ENCODE peak calls at places on chromosomes 12 and 14, in eight cellular contexts. N is AG04450, A is GM23338, S is MM.1S, V is lower lobe of right lung, M is retinal pigment epithelial cell, J is fibroblast of mammary gland, T is uterus. F is an unnamed sample.

GRCh38 chr14:23297878-23298277 is 4.8 kb downstream of the PPP1R3E start:
- DNase-seq in M (no peak), V (no peak), A (no peak), T (no peak), N (no peak), J (no peak), S (no peak), F (no peak)

GRCh38 chr12:57242329-57242690 is 8.7 kb downstream of the STAC3 start:
- DNase-seq in J (no peak), N (no peak), V (no peak), A (no peak), M (no peak), S (no peak), T (no peak), F (no peak)

GRCh38 chr14:31582286-31582691 is 21.1 kb downstream of the NUBPL start:
- DNase-seq in J (peak), S (no peak), M (peak), N (peak), A (no peak), V (no peak), T (peak), F (no peak)

GRCh38 chr12:1562813-1563412 is 31.5 kb downstream of the FBXL14 start:
- DNase-seq in V (no peak), A (no peak), S (no peak), M (no peak), T (no peak), J (no peak), N (no peak), F (no peak)

GRCh38 chr12:106632797-106633450 is 50.1 kb downstream of the RFX4 start:
- DNase-seq in S (no peak), V (no peak), J (no peak), N (no peak), T (no peak), A (no peak), M (no peak), F (no peak)

GRCh38 chr12:93292731-93293566 is 84.8 kb upstream of the NUDT4 start:
- DNase-seq in M (peak), S (no peak), T (no peak), N (no peak), V (no peak), A (no peak), J (no peak), F (no peak)

GRCh38 chr14:72907886-72908285 is 14.0 kb upstream of the DPF3 start:
- DNase-seq in V (no peak), T (no peak), A (no peak), M (no peak), J (peak), N (no peak), S (no peak), F (no peak)

GRCh38 chr14:75454963-75455546 is 27.2 kb downstream of the JDP2 start:
- DNase-seq in S (no peak), V (peak), M (peak), T (peak), J (peak), A (no peak), N (no peak), F (peak)

GRCh38 chr12:113453330-113453729 is 18.3 kb downstream of the LHX5 start:
- DNase-seq in T (no peak), S (no peak), J (no peak), A (peak), V (no peak), N (no peak), M (no peak), F (no peak)

GRCh38 chr12:104710940-104711725 is 247.0 kb downstream of the SLC41A2 start:
- DNase-seq in T (no peak), J (peak), S (no peak), A (no peak), V (no peak), M (no peak), N (peak), F (no peak)

GRCh38 chr12:49733219-49734017 is 7.9 kb upstream of the TMBIM6 start:
- DNase-seq in V (no peak), J (no peak), M (no peak), T (no peak), A (peak), N (no peak), S (no peak), F (no peak)

GRCh38 chr14:34231626-34232025 is 230.4 kb downstream of the SPTSSA start:
- DNase-seq in J (no peak), T (no peak), V (no peak), M (no peak), A (no peak), N (no peak), S (no peak), F (no peak)

GRCh38 chr12:5434647-5434968 is 2.7 kb downstream of the NTF3 start:
- DNase-seq in V (no peak), M (no peak), S (no peak), N (no peak), A (no peak), J (no peak), T (no peak), F (no peak)

GRCh38 chr12:72523754-72524153 is 251.6 kb downstream of the TRHDE start:
- DNase-seq in S (no peak), A (no peak), T (no peak), M (no peak), J (no peak), N (no peak), V (no peak), F (no peak)

GRCh38 chr12:112928978-112929377 is 9.3 kb upstream of the OAS3 start:
- DNase-seq in T (no peak), S (no peak), V (no peak), A (peak), N (no peak), M (no peak), J (no peak), F (peak)

GRCh38 chr12:57240926-57241555 is 9.9 kb downstream of the STAC3 start:
- DNase-seq in M (no peak), T (no peak), N (no peak), A (peak), J (no peak), V (no peak), S (no peak), F (no peak)

GRCh38 chr14:81980601-81981310 is 447.1 kb upstream of the SEL1L start:
- DNase-seq in M (no peak), T (no peak), A (no peak), V (no peak), N (no peak), J (no peak), S (no peak), F (no peak)

GRCh38 chr14:29925106-29925722 is 2.4 kb downstream of the PRKD1 start:
- DNase-seq in T (no peak), V (no peak), M (no peak), S (no peak), A (peak), J (peak), N (peak), F (no peak)

GRCh38 chr14:29925736-29926135 is 1.9 kb downstream of the PRKD1 start:
- DNase-seq in N (no peak), S (no peak), J (peak), V (no peak), T (no peak), A (no peak), M (no peak), F (no peak)

GRCh38 chr14:29919845-29920244 is 7.8 kb downstream of the PRKD1 start:
- DNase-seq in S (no peak), M (no peak), V (no peak), N (no peak), A (no peak), T (no peak), J (no peak), F (no peak)
- TF ChIP-seq CTCF in S (no peak), M (no peak), V (no peak), N (no peak), A (no peak), T (no peak), J (no peak), F (no peak)

DNA sequence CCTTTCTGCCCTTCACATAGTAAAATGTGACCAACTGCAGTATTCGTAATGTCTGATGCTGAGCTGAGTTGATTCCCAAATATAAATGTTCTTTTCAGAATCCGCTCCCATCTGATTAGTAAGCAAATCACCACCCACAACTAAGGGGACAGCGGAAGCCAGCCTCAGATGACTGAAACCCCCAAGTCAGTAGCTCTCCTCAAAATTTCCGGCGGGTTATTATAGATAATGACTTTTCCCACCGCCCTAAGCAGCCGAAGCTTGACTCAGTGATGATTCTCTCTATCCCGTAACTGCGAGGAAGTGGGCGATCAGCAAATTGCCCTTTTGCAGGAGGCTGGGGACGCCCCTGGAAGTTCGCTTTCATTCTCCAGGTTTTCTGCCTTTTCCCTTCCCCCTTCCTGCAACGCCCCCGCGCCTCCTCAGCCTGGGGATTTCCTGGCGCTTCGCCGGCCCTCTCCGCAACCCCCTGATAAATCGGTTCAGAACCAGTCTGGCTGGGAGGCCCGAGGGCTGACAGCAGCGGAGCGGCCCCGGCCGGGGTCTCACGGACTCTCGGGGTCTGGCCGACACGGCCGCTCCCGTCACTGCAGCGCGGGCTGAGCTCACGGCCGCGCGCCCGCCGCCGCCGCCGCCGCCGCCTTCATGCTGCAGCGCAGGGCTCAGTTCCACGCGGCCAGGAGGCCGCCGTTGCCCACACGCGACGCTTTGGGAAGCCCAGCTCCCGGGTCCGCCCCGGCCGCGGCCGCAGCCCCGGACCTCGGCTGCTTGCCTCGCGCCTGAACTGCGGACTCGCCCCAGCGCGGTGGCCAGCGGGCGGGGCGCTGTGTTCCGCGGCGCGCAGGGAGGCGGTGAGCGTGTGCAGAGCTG is at the start of gene LRFN5:
- DNase-seq in J (peak), M (no peak), T (peak), S (peak), V (no peak), N (no peak), A (peak), F (no peak)
- H3K4me3 ChIP-seq in J (peak), M (peak), T (peak), S (peak), V (peak), N (peak), A (peak), F (no peak)

DNA sequence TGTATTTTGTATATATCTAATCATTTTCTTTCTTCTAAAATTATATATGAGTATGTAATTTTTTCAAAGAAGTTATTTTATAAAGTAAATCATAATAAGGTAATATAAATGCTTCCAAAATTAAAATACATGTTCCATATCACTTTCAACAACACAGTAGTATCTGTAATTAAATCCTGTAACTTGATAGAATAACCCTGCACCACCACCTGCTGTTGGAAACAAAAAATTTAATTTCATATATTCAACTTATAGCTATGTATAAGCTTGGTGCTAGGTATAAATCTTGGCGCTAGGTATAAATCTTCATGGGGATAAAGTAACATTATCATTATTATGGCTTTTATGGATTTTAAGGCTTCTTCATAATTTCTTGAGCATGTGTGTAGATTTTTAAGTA is 149.7 kb upstream of the DCN start:
- DNase-seq in V (no peak), T (no peak), A (no peak), S (no peak), M (no peak), N (no peak), J (peak), F (no peak)
- TF ChIP-seq CTCF in V (no peak), T (peak), A (no peak), S (no peak), M (no peak), N (peak), J (peak), F (no peak)

DNA sequence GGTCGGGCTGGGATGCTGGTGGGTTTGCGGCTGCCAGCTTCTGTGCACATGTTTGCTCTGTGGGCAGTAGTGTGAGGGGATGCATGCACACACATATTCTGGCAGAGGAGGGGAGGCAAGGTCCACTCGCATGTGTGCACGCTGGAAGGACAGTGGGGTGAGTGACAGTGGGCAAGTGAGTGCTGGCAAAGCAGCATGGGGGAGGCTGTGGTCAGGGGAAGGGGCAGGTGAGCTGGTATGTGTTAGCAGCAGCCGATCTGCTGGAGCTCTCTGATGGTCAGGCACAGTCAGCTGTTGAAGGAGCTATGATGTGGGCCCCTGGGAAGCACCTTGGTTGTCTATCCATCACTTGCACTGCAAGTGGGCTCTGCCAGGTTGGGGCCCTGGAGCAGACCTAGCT is 170.3 kb downstream of the NTS start:
- DNase-seq in J (no peak), N (no peak), M (no peak), T (no peak), V (no peak), A (no peak), S (no peak), F (no peak)
- H3K4me3 ChIP-seq in J (no peak), N (no peak), M (no peak), T (no peak), V (no peak), A (no peak), S (no peak), F (no peak)

DNA sequence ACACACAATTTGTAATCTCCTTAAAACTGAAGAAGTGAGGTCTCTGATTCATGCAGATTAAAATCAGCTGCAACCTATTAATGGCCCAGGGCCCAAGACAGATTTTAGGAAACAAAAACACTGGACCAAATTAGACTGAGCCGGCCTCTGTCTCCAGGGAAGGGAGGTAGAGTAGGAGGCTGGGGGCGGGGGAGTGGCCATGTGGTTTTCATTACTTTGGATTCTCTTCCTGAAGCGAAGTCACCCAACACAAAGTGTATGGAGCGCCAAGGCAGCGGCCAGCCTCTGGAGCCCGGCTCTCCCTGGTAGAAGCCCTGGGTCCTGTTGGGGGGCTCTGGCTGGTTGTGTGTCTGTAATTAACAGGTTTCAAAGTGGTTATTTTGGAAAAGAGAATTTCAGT is 282.7 kb downstream of the ZFP36L1 start:
- DNase-seq in S (no peak), J (peak), N (no peak), A (no peak), V (no peak), T (peak), M (peak), F (no peak)
- TF ChIP-seq CTCF in S (no peak), J (no peak), N (no peak), A (no peak), V (no peak), T (no peak), M (no peak), F (no peak)

GRCh38 chr12:97835541-97835940 is 372.9 kb downstream of the RMST start:
- DNase-seq in S (no peak), V (no peak), T (no peak), J (no peak), M (no peak), N (no peak), A (no peak), F (no peak)
- H3K4me3 ChIP-seq in S (no peak), V (no peak), T (no peak), J (no peak), M (no peak), N (no peak), A (no peak), F (no peak)

DNA sequence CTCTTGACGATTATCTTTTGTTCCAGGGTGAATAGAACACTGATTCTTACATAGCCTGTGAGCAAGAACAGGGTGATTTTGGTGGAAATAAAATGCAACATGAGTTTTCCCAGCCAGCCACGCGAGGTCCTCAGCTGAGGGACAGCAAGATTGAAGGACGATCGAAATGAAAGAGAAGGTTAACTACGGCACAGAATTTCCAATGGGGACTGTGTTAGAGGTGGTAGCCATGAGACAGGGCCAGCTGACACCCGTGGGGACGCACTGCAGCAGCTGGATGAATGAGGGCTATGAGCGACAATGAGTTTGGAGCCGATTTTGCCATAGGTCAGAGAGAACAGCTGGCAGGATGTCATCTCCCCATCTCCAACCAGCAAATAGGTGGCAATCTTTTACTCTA is 243.4 kb upstream of the PELI2 start:
- DNase-seq in A (no peak), S (no peak), J (no peak), M (no peak), V (no peak), T (no peak), N (no peak), F (no peak)
- TF ChIP-seq CTCF in A (no peak), S (no peak), J (no peak), M (no peak), V (no peak), T (no peak), N (no peak), F (no peak)

GRCh38 chr14:35932136-35932535 is 106.0 kb downstream of the BRMS1L start:
- DNase-seq in A (no peak), T (no peak), N (no peak), M (no peak), J (no peak), S (no peak), V (no peak), F (peak)
- H3K4me3 ChIP-seq in A (no peak), T (no peak), N (no peak), M (no peak), J (no peak), S (peak), V (no peak), F (no peak)

GRCh38 chr14:21123429-21123828 is 22.6 kb downstream of the TMEM253 start:
- DNase-seq in S (no peak), A (no peak), N (no peak), V (no peak), T (no peak), J (no peak), M (no peak), F (peak)
- TF ChIP-seq CTCF in S (no peak), A (no peak), N (no peak), V (no peak), T (no peak), J (no peak), M (no peak), F (no peak)